ENCODE peak calls at places on chromosomes 3 and 15, in eight cellular contexts. One of them, this sample, is unnamed.

GRCh38 chr3:171156455-171157005 is 130.0 kb upstream of the SLC2A2 start:
- DNase-seq in KG1: no peak
- DNase-seq in Kasumi-1: no peak
- DNase-seq in GM23248: no peak
- DNase-seq in NCI-H146: no peak
- DNase-seq in caudate nucleus: no peak
- DNase-seq in stimulated activated CD4-positive, alpha-beta T cell treated with anti-CD3 and anti-CD28 coated beads, Interleukin-4, amount 100 ng/mL, for 48 hours: no peak
- DNase-seq in GM12865: no peak
- DNase-seq in this sample: no peak

GRCh38 chr15:66622677-66623076 is 56.9 kb upstream of the LCTL start:
- DNase-seq in KG1: no peak
- DNase-seq in Kasumi-1: no peak
- DNase-seq in GM23248: peak
- DNase-seq in NCI-H146: no peak
- DNase-seq in caudate nucleus: no peak
- DNase-seq in stimulated activated CD4-positive, alpha-beta T cell treated with anti-CD3 and anti-CD28 coated beads, Interleukin-4, amount 100 ng/mL, for 48 hours: no peak
- DNase-seq in GM12865: no peak
- DNase-seq in this sample: peak

GRCh38 chr3:134407247-134407640 is 33.0 kb upstream of the AMOTL2 start:
- DNase-seq in KG1: no peak
- DNase-seq in Kasumi-1: no peak
- DNase-seq in GM23248: peak
- DNase-seq in NCI-H146: no peak
- DNase-seq in caudate nucleus: no peak
- DNase-seq in stimulated activated CD4-positive, alpha-beta T cell treated with anti-CD3 and anti-CD28 coated beads, Interleukin-4, amount 100 ng/mL, for 48 hours: no peak
- DNase-seq in GM12865: no peak
- DNase-seq in this sample: no peak

GRCh38 chr15:35256555-35256954 is 171.5 kb upstream of the NANOGP8 start:
- DNase-seq in KG1: no peak
- DNase-seq in Kasumi-1: no peak
- DNase-seq in GM23248: peak
- DNase-seq in NCI-H146: no peak
- DNase-seq in caudate nucleus: no peak
- DNase-seq in stimulated activated CD4-positive, alpha-beta T cell treated with anti-CD3 and anti-CD28 coated beads, Interleukin-4, amount 100 ng/mL, for 48 hours: no peak
- DNase-seq in GM12865: no peak
- DNase-seq in this sample: no peak

GRCh38 chr3:45367451-45367850 is 20.9 kb upstream of the LARS2 start:
- DNase-seq in KG1: no peak
- DNase-seq in Kasumi-1: no peak
- DNase-seq in GM23248: peak
- DNase-seq in NCI-H146: no peak
- DNase-seq in caudate nucleus: no peak
- DNase-seq in stimulated activated CD4-positive, alpha-beta T cell treated with anti-CD3 and anti-CD28 coated beads, Interleukin-4, amount 100 ng/mL, for 48 hours: no peak
- DNase-seq in GM12865: no peak
- DNase-seq in this sample: peak

GRCh38 chr3:110711130-110711832 is 360.3 kb upstream of the NECTIN3 start:
- DNase-seq in KG1: no peak
- DNase-seq in Kasumi-1: no peak
- DNase-seq in GM23248: no peak
- DNase-seq in NCI-H146: no peak
- DNase-seq in caudate nucleus: no peak
- DNase-seq in stimulated activated CD4-positive, alpha-beta T cell treated with anti-CD3 and anti-CD28 coated beads, Interleukin-4, amount 100 ng/mL, for 48 hours: no peak
- DNase-seq in GM12865: no peak
- DNase-seq in this sample: no peak

GRCh38 chr3:81308296-81308695 is 453.1 kb downstream of the GBE1 start:
- DNase-seq in KG1: no peak
- DNase-seq in Kasumi-1: no peak
- DNase-seq in GM23248: peak
- DNase-seq in NCI-H146: no peak
- DNase-seq in caudate nucleus: no peak
- DNase-seq in stimulated activated CD4-positive, alpha-beta T cell treated with anti-CD3 and anti-CD28 coated beads, Interleukin-4, amount 100 ng/mL, for 48 hours: no peak
- DNase-seq in GM12865: no peak
- DNase-seq in this sample: no peak

GRCh38 chr15:91813924-91814323 is 39.6 kb upstream of the SLCO3A1 start:
- DNase-seq in KG1: no peak
- DNase-seq in Kasumi-1: no peak
- DNase-seq in GM23248: no peak
- DNase-seq in NCI-H146: no peak
- DNase-seq in caudate nucleus: no peak
- DNase-seq in stimulated activated CD4-positive, alpha-beta T cell treated with anti-CD3 and anti-CD28 coated beads, Interleukin-4, amount 100 ng/mL, for 48 hours: no peak
- DNase-seq in GM12865: no peak
- DNase-seq in this sample: no peak

GRCh38 chr15:88658972-88659931 is 20.4 kb downstream of the ISG20 start:
- DNase-seq in KG1: no peak
- DNase-seq in Kasumi-1: no peak
- DNase-seq in GM23248: peak
- DNase-seq in NCI-H146: no peak
- DNase-seq in caudate nucleus: no peak
- DNase-seq in stimulated activated CD4-positive, alpha-beta T cell treated with anti-CD3 and anti-CD28 coated beads, Interleukin-4, amount 100 ng/mL, for 48 hours: no peak
- DNase-seq in GM12865: no peak
- DNase-seq in this sample: no peak

GRCh38 chr3:112407214-112407887 is 74.4 kb downstream of the CD200 start:
- DNase-seq in KG1: no peak
- DNase-seq in Kasumi-1: no peak
- DNase-seq in GM23248: no peak
- DNase-seq in NCI-H146: no peak
- DNase-seq in caudate nucleus: no peak
- DNase-seq in stimulated activated CD4-positive, alpha-beta T cell treated with anti-CD3 and anti-CD28 coated beads, Interleukin-4, amount 100 ng/mL, for 48 hours: no peak
- DNase-seq in GM12865: peak
- DNase-seq in this sample: no peak

GRCh38 chr15:65980824-65981456 is 111.6 kb downstream of the RAB11A start:
- DNase-seq in KG1: no peak
- DNase-seq in Kasumi-1: peak
- DNase-seq in GM23248: peak
- DNase-seq in NCI-H146: peak
- DNase-seq in caudate nucleus: no peak
- DNase-seq in stimulated activated CD4-positive, alpha-beta T cell treated with anti-CD3 and anti-CD28 coated beads, Interleukin-4, amount 100 ng/mL, for 48 hours: no peak
- DNase-seq in GM12865: peak
- DNase-seq in this sample: peak

GRCh38 chr15:60077581-60078359 is 73.7 kb downstream of the FOXB1 start:
- DNase-seq in KG1: no peak
- DNase-seq in Kasumi-1: no peak
- DNase-seq in GM23248: no peak
- DNase-seq in NCI-H146: peak
- DNase-seq in caudate nucleus: no peak
- DNase-seq in stimulated activated CD4-positive, alpha-beta T cell treated with anti-CD3 and anti-CD28 coated beads, Interleukin-4, amount 100 ng/mL, for 48 hours: no peak
- DNase-seq in GM12865: no peak
- DNase-seq in this sample: no peak

GRCh38 chr15:52527898-52528464 is 699 bp downstream of the MYO5A start:
- DNase-seq in KG1: no peak
- DNase-seq in Kasumi-1: no peak
- DNase-seq in GM23248: peak
- DNase-seq in NCI-H146: peak
- DNase-seq in caudate nucleus: peak
- DNase-seq in stimulated activated CD4-positive, alpha-beta T cell treated with anti-CD3 and anti-CD28 coated beads, Interleukin-4, amount 100 ng/mL, for 48 hours: peak
- DNase-seq in GM12865: peak
- DNase-seq in this sample: no peak

GRCh38 chr15:28890711-28891495 is 5.1 kb downstream of the APBA2 start:
- DNase-seq in KG1: no peak
- DNase-seq in Kasumi-1: no peak
- DNase-seq in GM23248: no peak
- DNase-seq in NCI-H146: no peak
- DNase-seq in caudate nucleus: no peak
- DNase-seq in stimulated activated CD4-positive, alpha-beta T cell treated with anti-CD3 and anti-CD28 coated beads, Interleukin-4, amount 100 ng/mL, for 48 hours: no peak
- DNase-seq in GM12865: no peak
- DNase-seq in this sample: no peak

GRCh38 chr3:112013058-112013783 is 14.5 kb downstream of the TAGLN3 start:
- DNase-seq in KG1: no peak
- DNase-seq in Kasumi-1: peak
- DNase-seq in GM23248: peak
- DNase-seq in NCI-H146: peak
- DNase-seq in caudate nucleus: peak
- DNase-seq in stimulated activated CD4-positive, alpha-beta T cell treated with anti-CD3 and anti-CD28 coated beads, Interleukin-4, amount 100 ng/mL, for 48 hours: no peak
- DNase-seq in GM12865: peak
- DNase-seq in this sample: no peak

GRCh38 chr3:59759298-59760169 is 709.7 kb upstream of the CFAP20DC start:
- DNase-seq in KG1: no peak
- DNase-seq in Kasumi-1: no peak
- DNase-seq in GM23248: peak
- DNase-seq in NCI-H146: no peak
- DNase-seq in caudate nucleus: no peak
- DNase-seq in stimulated activated CD4-positive, alpha-beta T cell treated with anti-CD3 and anti-CD28 coated beads, Interleukin-4, amount 100 ng/mL, for 48 hours: no peak
- DNase-seq in GM12865: no peak
- DNase-seq in this sample: no peak

GRCh38 chr15:89052474-89052873 is 35.8 kb upstream of the ABHD2 start:
- DNase-seq in KG1: no peak
- DNase-seq in Kasumi-1: peak
- DNase-seq in GM23248: peak
- DNase-seq in NCI-H146: no peak
- DNase-seq in caudate nucleus: no peak
- DNase-seq in stimulated activated CD4-positive, alpha-beta T cell treated with anti-CD3 and anti-CD28 coated beads, Interleukin-4, amount 100 ng/mL, for 48 hours: no peak
- DNase-seq in GM12865: no peak
- DNase-seq in this sample: peak

GRCh38 chr15:68344600-68344999 is 67.1 kb downstream of the FEM1B start:
- DNase-seq in KG1: no peak
- DNase-seq in Kasumi-1: no peak
- DNase-seq in GM23248: no peak
- DNase-seq in NCI-H146: no peak
- DNase-seq in caudate nucleus: no peak
- DNase-seq in stimulated activated CD4-positive, alpha-beta T cell treated with anti-CD3 and anti-CD28 coated beads, Interleukin-4, amount 100 ng/mL, for 48 hours: no peak
- DNase-seq in GM12865: no peak
- DNase-seq in this sample: no peak

GRCh38 chr3:196666001-196666867 is 26.7 kb downstream of the NRROS start:
- DNase-seq in KG1: no peak
- DNase-seq in Kasumi-1: peak
- DNase-seq in GM23248: peak
- DNase-seq in NCI-H146: peak
- DNase-seq in caudate nucleus: no peak
- DNase-seq in stimulated activated CD4-positive, alpha-beta T cell treated with anti-CD3 and anti-CD28 coated beads, Interleukin-4, amount 100 ng/mL, for 48 hours: no peak
- DNase-seq in GM12865: no peak
- DNase-seq in this sample: peak

GRCh38 chr15:64356443-64357040 is 569 bp upstream of the CSNK1G1 start:
- DNase-seq in KG1: no peak
- DNase-seq in Kasumi-1: peak
- DNase-seq in GM23248: peak
- DNase-seq in NCI-H146: peak
- DNase-seq in caudate nucleus: no peak
- DNase-seq in stimulated activated CD4-positive, alpha-beta T cell treated with anti-CD3 and anti-CD28 coated beads, Interleukin-4, amount 100 ng/mL, for 48 hours: no peak
- DNase-seq in GM12865: no peak
- DNase-seq in this sample: no peak

GRCh38 chr3:56887402-56888025 is 85.8 kb upstream of the ARHGEF3 start:
- DNase-seq in KG1: no peak
- DNase-seq in Kasumi-1: no peak
- DNase-seq in GM23248: no peak
- DNase-seq in NCI-H146: no peak
- DNase-seq in caudate nucleus: no peak
- DNase-seq in stimulated activated CD4-positive, alpha-beta T cell treated with anti-CD3 and anti-CD28 coated beads, Interleukin-4, amount 100 ng/mL, for 48 hours: no peak
- DNase-seq in GM12865: peak
- DNase-seq in this sample: no peak

GRCh38 chr3:97579365-97579764 is 185.2 kb upstream of the ARL6 start:
- DNase-seq in KG1: no peak
- DNase-seq in Kasumi-1: no peak
- DNase-seq in GM23248: no peak
- DNase-seq in NCI-H146: peak
- DNase-seq in caudate nucleus: no peak
- DNase-seq in stimulated activated CD4-positive, alpha-beta T cell treated with anti-CD3 and anti-CD28 coated beads, Interleukin-4, amount 100 ng/mL, for 48 hours: no peak
- DNase-seq in GM12865: peak
- DNase-seq in this sample: no peak

GRCh38 chr15:70584838-70585706 is 178.3 kb downstream of the UACA start:
- DNase-seq in KG1: no peak
- DNase-seq in Kasumi-1: no peak
- DNase-seq in GM23248: no peak
- DNase-seq in NCI-H146: peak
- DNase-seq in caudate nucleus: no peak
- DNase-seq in stimulated activated CD4-positive, alpha-beta T cell treated with anti-CD3 and anti-CD28 coated beads, Interleukin-4, amount 100 ng/mL, for 48 hours: peak
- DNase-seq in GM12865: no peak
- DNase-seq in this sample: no peak

GRCh38 chr3:104933981-104934380 is 432.7 kb upstream of the ALCAM start:
- DNase-seq in KG1: no peak
- DNase-seq in Kasumi-1: no peak
- DNase-seq in GM23248: peak
- DNase-seq in NCI-H146: no peak
- DNase-seq in caudate nucleus: no peak
- DNase-seq in stimulated activated CD4-positive, alpha-beta T cell treated with anti-CD3 and anti-CD28 coated beads, Interleukin-4, amount 100 ng/mL, for 48 hours: no peak
- DNase-seq in GM12865: no peak
- DNase-seq in this sample: no peak